ENCODE peak calls at places on chromosome 2, in six cellular contexts. Q is naive thymus-derived CD8-positive, alpha-beta T cell; L is posterior cingulate gyrus; I is spleen; K is ureter; P is COR-L47. J is an unnamed sample.

GRCh38 chr2:65371094-65371474 is 61.3 kb downstream of the SPRED2 start:
- DNase-seq in P (no peak), L (no peak), K (no peak), Q (no peak), I (no peak), J (no peak)

GRCh38 chr2:10529611-10530010 is 81.5 kb upstream of the ODC1 start:
- DNase-seq in L (no peak), I (peak), Q (no peak), K (no peak), P (no peak), J (no peak)

GRCh38 chr2:134041877-134042276 is 212.0 kb upstream of the MGAT5 start:
- DNase-seq in K (no peak), P (no peak), Q (no peak), L (no peak), I (no peak), J (no peak)

GRCh38 chr2:60516383-60516811 is 37.1 kb downstream of the BCL11A start:
- DNase-seq in I (no peak), L (no peak), Q (no peak), P (no peak), K (no peak), J (no peak)

GRCh38 chr2:211611061-211611518 is 927.5 kb downstream of the ERBB4 start:
- DNase-seq in P (no peak), Q (no peak), I (no peak), L (no peak), K (no peak), J (peak)

GRCh38 chr2:41782306-41783158 is 265.3 kb upstream of the PKDCC start:
- DNase-seq in P (peak), I (no peak), Q (peak), L (no peak), K (no peak), J (peak)

GRCh38 chr2:177171418-177171865 is 41.2 kb upstream of the HNRNPA3 start:
- DNase-seq in I (no peak), K (no peak), Q (no peak), P (no peak), L (no peak), J (no peak)

GRCh38 chr2:53559302-53559967 is 208.2 kb upstream of the CHAC2 start:
- DNase-seq in K (no peak), Q (no peak), L (no peak), I (no peak), P (no peak), J (no peak)

GRCh38 chr2:127451981-127452380 is 33.8 kb downstream of the PROC start:
- DNase-seq in L (no peak), I (no peak), P (no peak), K (no peak), Q (no peak), J (no peak)

GRCh38 chr2:222753251-222753824 is 81.9 kb downstream of the MOGAT1 start:
- DNase-seq in I (no peak), P (peak), K (no peak), L (no peak), Q (no peak), J (no peak)

GRCh38 chr2:136129601-136130000 is 11.7 kb upstream of the CXCR4 start:
- DNase-seq in L (no peak), P (no peak), K (no peak), Q (peak), I (no peak), J (peak)

GRCh38 chr2:161273038-161273760 is 35.0 kb upstream of the PSMD14 start:
- DNase-seq in I (no peak), L (no peak), Q (peak), K (no peak), P (peak), J (peak)

GRCh38 chr2:108407864-108408729 is 30.3 kb downstream of the SULT1C4 start:
- DNase-seq in Q (no peak), P (no peak), L (no peak), I (no peak), K (no peak), J (no peak)

GRCh38 chr2:157789933-157790511 is 86.1 kb downstream of the ACVR1 start:
- DNase-seq in L (no peak), P (peak), K (no peak), Q (peak), I (no peak), J (no peak)

GRCh38 chr2:172394008-172394407 is 33.4 kb upstream of the ITGA6 start:
- DNase-seq in K (no peak), P (no peak), L (no peak), Q (no peak), I (no peak), J (no peak)

GRCh38 chr2:162092008-162092390 is 18.0 kb upstream of the DPP4 start:
- DNase-seq in I (no peak), L (no peak), K (no peak), P (no peak), Q (no peak), J (no peak)

GRCh38 chr2:152097291-152098032 is 1.4 kb downstream of the CACNB4 start:
- DNase-seq in Q (no peak), L (no peak), K (no peak), P (no peak), I (no peak), J (no peak)

GRCh38 chr2:241992753-241993152 is 123.2 kb downstream of the RTP5 start:
- DNase-seq in P (no peak), I (peak), K (no peak), L (no peak), Q (no peak), J (no peak)

GRCh38 chr2:136131961-136132839 is 14.3 kb upstream of the CXCR4 start:
- DNase-seq in K (no peak), L (no peak), I (peak), Q (peak), P (no peak), J (peak)

GRCh38 chr2:51638811-51639210 is 606.9 kb upstream of the NRXN1 start:
- DNase-seq in K (no peak), Q (no peak), I (no peak), P (peak), L (no peak), J (no peak)

GRCh38 chr2:205959528-205959927 is 126.4 kb downstream of the INO80D start:
- DNase-seq in I (no peak), K (no peak), Q (no peak), L (no peak), P (no peak), J (no peak)

GRCh38 chr2:9799011-9799596 is 44.2 kb upstream of the TAF1B start:
- DNase-seq in I (peak), P (no peak), L (no peak), K (no peak), Q (no peak), J (no peak)

GRCh38 chr2:211416373-211416772 is 860.0 kb downstream of the CPS1 start:
- DNase-seq in K (no peak), L (no peak), I (no peak), Q (no peak), P (no peak), J (no peak)

GRCh38 chr2:232400244-232401015 is 6.2 kb upstream of the ALPG start:
- DNase-seq in L (no peak), Q (no peak), P (no peak), I (no peak), K (no peak), J (no peak)

GRCh38 chr2:112588611-112589045 is 4.2 kb downstream of the CHCHD5 start:
- DNase-seq in L (no peak), I (no peak), Q (no peak), K (no peak), P (peak), J (no peak)

GRCh38 chr2:232420463-232421188 is 14.0 kb downstream of the ALPG start:
- DNase-seq in Q (peak), L (no peak), P (peak), K (no peak), I (peak), J (peak)

GRCh38 chr2:15989559-15989958 is 49.2 kb downstream of the MYCN start:
- DNase-seq in I (no peak), L (no peak), K (no peak), Q (no peak), P (no peak), J (no peak)

GRCh38 chr2:64448069-64448468 is 5.9 kb upstream of the LGALSL start:
- DNase-seq in P (no peak), L (peak), Q (no peak), I (no peak), K (no peak), J (no peak)

GRCh38 chr2:45758018-45758417 is 106.5 kb downstream of the PRKCE start:
- DNase-seq in K (no peak), L (no peak), P (no peak), I (no peak), Q (no peak), J (no peak)

GRCh38 chr2:25257931-25258771 is 83.6 kb downstream of the DNMT3A start:
- DNase-seq in Q (no peak), L (no peak), P (no peak), K (no peak), I (no peak), J (no peak)

GRCh38 chr2:143692162-143692561 is 562.9 kb downstream of the ARHGAP15 start:
- DNase-seq in L (no peak), K (no peak), I (no peak), Q (no peak), P (no peak), J (no peak)

GRCh38 chr2:102063360-102063947 is 71.7 kb downstream of the IL1R2 start:
- DNase-seq in L (no peak), P (no peak), I (no peak), K (peak), Q (no peak), J (no peak)

GRCh38 chr2:222982010-222982908 is 69.7 kb upstream of the KCNE4 start:
- DNase-seq in P (peak), Q (no peak), L (no peak), K (peak), I (no peak), J (no peak)

GRCh38 chr2:54866179-54866578 is 142.7 kb downstream of the EML6 start:
- DNase-seq in Q (no peak), K (no peak), I (no peak), L (no peak), P (no peak), J (no peak)

GRCh38 chr2:100524331-100524730 is 38.5 kb upstream of the PDCL3 start:
- DNase-seq in Q (no peak), K (no peak), P (no peak), L (no peak), I (no peak), J (no peak)

GRCh38 chr2:142989276-142990204 is 112.1 kb downstream of the KYNU start:
- DNase-seq in Q (peak), K (no peak), P (peak), I (no peak), L (no peak), J (no peak)

GRCh38 chr2:88211809-88212154 is 41.6 kb downstream of the THNSL2 start:
- DNase-seq in K (no peak), P (no peak), L (no peak), Q (no peak), I (no peak), J (no peak)

J was measured in CD4-positive, CD25-positive, alpha-beta regulatory T cell.